ENCODE peak calls at places on chromosome 3, in four cellular contexts. G, K, X and B are unnamed samples.

GRCh38 chr3:110413291-110413690 is 658.3 kb upstream of the NECTIN3 start:
- DNase-seq in K (no peak), G (no peak), X (no peak), B (no peak)

GRCh38 chr3:186281172-186281571 is 80.9 kb downstream of the DGKG start:
- DNase-seq in K (no peak), G (no peak), X (no peak), B (no peak)

GRCh38 chr3:150177673-150178378 is 207.1 kb upstream of the PFN2 start:
- DNase-seq in G (no peak), X (no peak), K (no peak), B (no peak)

GRCh38 chr3:50333744-50334328 is 5.8 kb upstream of the TUSC2 start:
- DNase-seq in X (no peak), G (no peak), K (no peak), B (no peak)

GRCh38 chr3:128218476-128218829 is 65.2 kb downstream of the EEFSEC start:
- DNase-seq in K (no peak), G (no peak), X (no peak), B (no peak)

GRCh38 chr3:48561045-48561736 is 2.4 kb downstream of the UCN2 start:
- DNase-seq in K (no peak), X (no peak), G (no peak), B (no peak)

GRCh38 chr3:13463618-13464400 is 16.3 kb upstream of the HDAC11 start:
- DNase-seq in X (no peak), G (no peak), K (no peak), B (no peak)

GRCh38 chr3:102483556-102483955 is 48.7 kb downstream of the ZPLD1 start:
- DNase-seq in X (no peak), G (no peak), K (no peak), B (peak; percentile 68)

GRCh38 chr3:124621498-124621897 is 108.8 kb upstream of the UMPS start:
- DNase-seq in X (no peak), G (no peak), K (no peak), B (no peak)